ENCODE peak calls at places on chromosomes 6 and 20, in five cellular contexts. One of them, this sample, is unnamed.
A peak's percentile ranks its signal among the peaks of the same experiment; 100 is the strongest.

GRCh38 chr20:63087872-63088680 is 81.3 kb upstream of the BHLHE23 start:
- DNase-seq in T-helper 2 cell: no peak
- DNase-seq in activated effector memory CD4-positive, alpha-beta T cell treated with anti-CD3 and anti-CD28 coated beads, Interleukin-2, amount 50 U/mL, for 16 hours: peak; percentile 44
- DNase-seq in brain microvascular endothelial cell: no peak
- DNase-seq in BE2C: peak; percentile 6
- DNase-seq in this sample: no peak

GRCh38 chr20:63945921-63946920 is 10.0 kb downstream of the UCKL1 start:
- DNase-seq in activated effector memory CD4-positive, alpha-beta T cell treated with anti-CD3 and anti-CD28 coated beads, Interleukin-2, amount 50 U/mL, for 16 hours: no peak
- DNase-seq in brain microvascular endothelial cell: no peak
- DNase-seq in T-helper 2 cell: no peak
- DNase-seq in BE2C: no peak
- DNase-seq in this sample: no peak

GRCh38 chr20:37893566-37894241 is 9.2 kb upstream of the VSTM2L start:
- DNase-seq in activated effector memory CD4-positive, alpha-beta T cell treated with anti-CD3 and anti-CD28 coated beads, Interleukin-2, amount 50 U/mL, for 16 hours: no peak
- DNase-seq in brain microvascular endothelial cell: no peak
- DNase-seq in T-helper 2 cell: no peak
- DNase-seq in BE2C: no peak
- DNase-seq in this sample: no peak

GRCh38 chr20:34713194-34713943 is 9.2 kb downstream of the TP53INP2 start:
- DNase-seq in T-helper 2 cell: no peak
- DNase-seq in brain microvascular endothelial cell: peak; percentile 100
- DNase-seq in activated effector memory CD4-positive, alpha-beta T cell treated with anti-CD3 and anti-CD28 coated beads, Interleukin-2, amount 50 U/mL, for 16 hours: no peak
- DNase-seq in BE2C: peak; percentile 76
- DNase-seq in this sample: peak; percentile 67

GRCh38 chr6:31727717-31728671 is 1.1 kb downstream of the DDAH2 start:
- DNase-seq in brain microvascular endothelial cell: no peak
- DNase-seq in activated effector memory CD4-positive, alpha-beta T cell treated with anti-CD3 and anti-CD28 coated beads, Interleukin-2, amount 50 U/mL, for 16 hours: no peak
- DNase-seq in T-helper 2 cell: no peak
- DNase-seq in BE2C: no peak
- DNase-seq in this sample: no peak

GRCh38 chr20:12528591-12529041 is 480.2 kb upstream of the SPTLC3 start:
- DNase-seq in activated effector memory CD4-positive, alpha-beta T cell treated with anti-CD3 and anti-CD28 coated beads, Interleukin-2, amount 50 U/mL, for 16 hours: no peak
- DNase-seq in BE2C: peak; percentile 43
- DNase-seq in T-helper 2 cell: no peak
- DNase-seq in brain microvascular endothelial cell: no peak
- DNase-seq in this sample: no peak

GRCh38 chr20:25310921-25311728 is 63.2 kb downstream of the PYGB start:
- DNase-seq in T-helper 2 cell: no peak
- DNase-seq in brain microvascular endothelial cell: peak; percentile 69
- DNase-seq in BE2C: no peak
- DNase-seq in activated effector memory CD4-positive, alpha-beta T cell treated with anti-CD3 and anti-CD28 coated beads, Interleukin-2, amount 50 U/mL, for 16 hours: peak; percentile 31
- DNase-seq in this sample: no peak

GRCh38 chr6:20424679-20425078 is 23.0 kb downstream of the E2F3 start:
- DNase-seq in T-helper 2 cell: no peak
- DNase-seq in BE2C: no peak
- DNase-seq in brain microvascular endothelial cell: no peak
- DNase-seq in activated effector memory CD4-positive, alpha-beta T cell treated with anti-CD3 and anti-CD28 coated beads, Interleukin-2, amount 50 U/mL, for 16 hours: no peak
- DNase-seq in this sample: no peak

This sample was measured in HCT116.